ENCODE peak calls at places on chromosomes 6 and 20, in seven cellular contexts. O is GM23248, F is neural progenitor cell, H is H9, J is IMR-90, C is A549, A is PC-3. P is an unnamed sample.

GRCh38 chr20:31497838-31498540 is 16.3 kb upstream of the HM13 start:
- DNase-seq in O (peak; percentile 82), F (no peak), H (no peak), J (peak; percentile 49), C (no peak), A (no peak), P (peak; percentile 15)

GRCh38 chr6:51843470-51844390 is 243.7 kb downstream of the PKHD1 start:
- DNase-seq in O (no peak), F (no peak), H (no peak), J (no peak), C (no peak), A (no peak), P (no peak)

GRCh38 chr6:138594749-138595148 is 95.5 kb upstream of the NHSL1 start:
- DNase-seq in O (no peak), F (no peak), H (no peak), J (no peak), C (no peak), A (no peak), P (no peak)

GRCh38 chr20:47330933-47331708 is 25.4 kb downstream of the ZMYND8 start:
- DNase-seq in O (peak; percentile 95), F (no peak), H (no peak), J (peak; percentile 92), C (peak; percentile 82), A (peak; percentile 85), P (peak; percentile 76)

GRCh38 chr6:20806669-20807068 is 272.4 kb downstream of the CDKAL1 start:
- DNase-seq in O (no peak), F (no peak), H (no peak), J (no peak), C (no peak), A (no peak), P (no peak)

GRCh38 chr6:165219629-165220028 is 89.8 kb downstream of the C6orf118 start:
- DNase-seq in O (peak; percentile 28), F (no peak), H (no peak), J (no peak), C (no peak), A (no peak), P (no peak)

GRCh38 chr6:157223021-157223430 is 100.3 kb downstream of the TMEM242 start:
- DNase-seq in O (peak; percentile 44), F (no peak), H (no peak), J (no peak), C (no peak), A (peak; percentile 15), P (no peak)

GRCh38 chr6:148682990-148683389 is 63.8 kb upstream of the UST start:
- DNase-seq in O (no peak), F (no peak), H (no peak), J (no peak), C (no peak), A (no peak), P (no peak)

GRCh38 chr20:432208-432607 is 24.1 kb downstream of the RBCK1 start:
- DNase-seq in O (no peak), F (no peak), H (no peak), J (no peak), C (no peak), A (no peak), P (no peak)

GRCh38 chr6:56374841-56375369 is 127.5 kb upstream of the COL21A1 start:
- DNase-seq in O (peak; percentile 86), F (no peak), H (no peak), J (peak; percentile 65), C (no peak), A (no peak), P (no peak)

DNA sequence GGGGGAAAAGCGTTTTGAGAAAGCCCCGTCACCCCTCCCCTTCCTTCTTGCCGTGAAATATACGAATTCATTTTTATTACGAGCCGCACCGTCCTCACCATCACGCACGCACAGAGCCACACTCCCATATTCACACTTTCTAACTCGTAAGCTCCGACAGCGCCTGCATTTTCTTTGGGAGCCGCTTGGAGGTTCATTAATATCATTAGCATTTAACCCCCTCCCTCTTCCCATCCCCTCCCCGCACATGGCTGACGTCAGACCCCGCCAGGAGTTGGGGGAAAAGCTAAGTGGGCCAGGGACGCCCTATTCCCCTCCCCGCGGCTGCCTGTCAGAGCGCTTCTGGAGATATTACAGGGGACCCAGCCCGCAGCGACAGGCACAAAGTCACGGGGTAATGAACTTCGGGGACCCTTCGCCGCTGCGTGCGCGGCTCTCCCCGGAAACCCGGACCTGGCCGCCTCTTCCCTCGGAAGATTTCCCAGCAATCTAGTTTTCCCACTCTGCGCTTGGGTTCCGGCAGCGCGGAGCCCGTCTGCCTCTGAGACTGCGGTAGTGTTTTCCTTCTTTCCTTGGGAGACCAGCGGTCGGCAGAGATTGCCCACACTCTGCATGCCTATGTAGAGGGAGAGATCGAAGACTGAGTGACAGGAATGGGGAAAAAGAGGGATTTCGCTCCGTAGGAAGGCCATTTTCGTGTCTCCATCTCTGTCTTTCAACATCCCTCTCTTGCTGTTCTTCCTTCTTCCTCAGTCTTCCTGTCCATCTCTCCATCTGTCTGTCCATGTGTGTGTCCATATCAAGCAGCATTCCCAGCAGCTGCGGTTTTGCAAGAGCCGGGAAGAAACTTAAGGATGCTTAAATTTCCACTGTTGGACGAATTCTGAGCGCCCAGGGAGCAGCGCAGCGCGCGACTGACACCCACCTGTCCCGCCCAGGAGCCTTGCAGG is at the start of gene NR2E1:
- DNase-seq in O (peak; percentile 23), F (peak; percentile 65), H (peak; percentile 80), J (peak; percentile 9), C (no peak), A (no peak), P (no peak)
- H3K4me2 ChIP-seq in O (no peak within 1 kb of the TSS), F (peak within 1 kb of the TSS; percentile 83), H (peak within 1 kb of the TSS; percentile 74), J (no peak within 1 kb of the TSS), C (peak within 1 kb of the TSS; percentile 83), A (no peak within 1 kb of the TSS), P (no peak within 1 kb of the TSS)

GRCh38 chr6:53731906-53732636 is 62.7 kb upstream of the LRRC1 start:
- DNase-seq in O (no peak), F (no peak), H (no peak), J (no peak), C (no peak), A (no peak), P (no peak)

GRCh38 chr6:53730767-53731166 is 64.0 kb upstream of the LRRC1 start:
- DNase-seq in O (no peak), F (no peak), H (no peak), J (no peak), C (no peak), A (no peak), P (no peak)

GRCh38 chr6:53735896-53736295 is 58.9 kb upstream of the LRRC1 start:
- DNase-seq in O (no peak), F (no peak), H (no peak), J (no peak), C (no peak), A (no peak), P (no peak)

GRCh38 chr6:53737746-53738145 is 57.1 kb upstream of the LRRC1 start:
- DNase-seq in O (no peak), F (no peak), H (no peak), J (no peak), C (no peak), A (peak; percentile 43), P (no peak)

GRCh38 chr6:53734473-53735299 is 60.1 kb upstream of the LRRC1 start:
- DNase-seq in O (peak; percentile 68), F (peak; percentile 64), H (peak; percentile 74), J (peak; percentile 78), C (peak; percentile 56), A (peak; percentile 94), P (peak; percentile 92)
- H3K4me2 ChIP-seq in O (peak overlapping the region; percentile 40), F (no peak overlapping the region), H (no peak overlapping the region), J (peak overlapping the region; percentile 46), C (peak overlapping the region; percentile 73), A (peak overlapping the region; percentile 72), P (peak overlapping the region; percentile 71)

DNA sequence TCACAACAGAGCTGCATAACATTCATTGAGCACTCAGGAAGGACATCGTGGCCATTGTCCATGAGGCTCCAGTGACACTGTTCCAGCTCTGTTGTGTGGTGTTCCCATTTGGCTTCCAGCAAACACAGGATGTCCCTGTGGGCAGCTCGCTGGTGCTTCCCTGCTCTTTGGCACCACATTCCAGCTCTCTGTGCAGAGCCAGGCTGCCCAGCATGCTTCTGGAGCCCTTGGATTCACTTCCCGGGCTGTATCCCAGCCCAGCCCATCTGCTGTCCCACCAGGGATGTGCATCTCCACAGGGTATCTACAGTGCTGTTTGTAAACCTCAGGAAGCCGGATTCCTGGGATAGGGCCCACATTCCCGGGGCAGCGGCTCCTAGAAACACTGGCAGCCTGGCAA is 57.2 kb downstream of the CTCFL start:
- DNase-seq in O (no peak), F (peak; percentile 13), H (no peak), J (no peak), C (no peak), A (no peak), P (no peak)
- H3K4me2 ChIP-seq in O (no peak overlapping the region), F (no peak overlapping the region), H (no peak overlapping the region), J (no peak overlapping the region), C (no peak overlapping the region), A (no peak overlapping the region), P (no peak overlapping the region)

GRCh38 chr6:43695078-43695966 is 7.7 kb upstream of the MRPS18A start:
- DNase-seq in O (no peak), F (peak; percentile 37), H (peak; percentile 50), J (no peak), C (no peak), A (no peak), P (no peak)
- H3K4me2 ChIP-seq in O (no peak overlapping the region), F (peak overlapping the region; percentile 10), H (no peak overlapping the region), J (no peak overlapping the region), C (no peak overlapping the region), A (no peak overlapping the region), P (no peak overlapping the region)

P was measured in HCT116.